ENCODE peak calls at places on chromosomes 2 and 18, in five cellular contexts. K, V, B, U and O are unnamed samples.

GRCh38 chr2:168203762-168204693 is 43.4 kb downstream of the STK39 start:
- DNase-seq in K (peak), V (peak), B (no peak), U (no peak), O (no peak)

GRCh38 chr2:174688079-174688478 is 76.2 kb downstream of the CHRNA1 start:
- DNase-seq in K (no peak), V (no peak), B (no peak), U (peak), O (no peak)

GRCh38 chr2:62641410-62641843 is 64.1 kb upstream of the EHBP1 start:
- DNase-seq in K (no peak), V (no peak), B (no peak), U (no peak), O (no peak)

GRCh38 chr2:48504647-48505327 is 25.2 kb upstream of the STON1 start:
- DNase-seq in K (no peak), V (no peak), B (no peak), U (no peak), O (no peak)

GRCh38 chr2:40213616-40214015 is 238.3 kb downstream of the SLC8A1 start:
- DNase-seq in K (no peak), V (no peak), B (no peak), U (no peak), O (no peak)

GRCh38 chr18:4653418-4653817 is 198.3 kb upstream of the DLGAP1 start:
- DNase-seq in K (no peak), V (no peak), B (no peak), U (no peak), O (no peak)

GRCh38 chr2:111186933-111187332 is 66.2 kb downstream of the BCL2L11 start:
- DNase-seq in K (no peak), V (no peak), B (no peak), U (no peak), O (no peak)

GRCh38 chr2:9748586-9748985 is 94.7 kb upstream of the TAF1B start:
- DNase-seq in K (no peak), V (no peak), B (no peak), U (no peak), O (no peak)

GRCh38 chr2:138275881-138276280 is 225.7 kb upstream of the SPOPL start:
- DNase-seq in K (no peak), V (no peak), B (no peak), U (no peak), O (no peak)

GRCh38 chr2:45855374-45855773 is 203.9 kb downstream of the PRKCE start:
- DNase-seq in K (no peak), V (no peak), B (no peak), U (no peak), O (no peak)

GRCh38 chr2:19357383-19358241 is 811 bp downstream of the OSR1 start:
- DNase-seq in K (peak), V (peak), B (no peak), U (peak), O (no peak)

GRCh38 chr2:43224131-43224570 is 2.3 kb downstream of the ZFP36L2 start:
- DNase-seq in K (peak), V (peak), B (peak), U (peak), O (peak)

GRCh38 chr2:182587831-182588230 is 128.2 kb upstream of the DNAJC10 start:
- DNase-seq in K (no peak), V (no peak), B (no peak), U (no peak), O (no peak)

GRCh38 chr2:209600257-209601180 is 171.1 kb upstream of the UNC80 start:
- DNase-seq in K (no peak), V (no peak), B (no peak), U (no peak), O (no peak)

GRCh38 chr2:218962859-218963492 is 3.5 kb downstream of the CDK5R2 start:
- DNase-seq in K (peak), V (peak), B (no peak), U (peak), O (peak)

GRCh38 chr2:236967499-236967783 is 118.2 kb upstream of the COPS8 start:
- DNase-seq in K (no peak), V (no peak), B (no peak), U (no peak), O (no peak)

GRCh38 chr2:44766220-44766619 is 175.3 kb upstream of the SIX3 start:
- DNase-seq in K (no peak), V (no peak), B (no peak), U (no peak), O (no peak)

GRCh38 chr2:40169430-40169829 is 282.5 kb downstream of the SLC8A1 start:
- DNase-seq in K (no peak), V (no peak), B (no peak), U (no peak), O (no peak)

GRCh38 chr2:230067990-230068657 is 600 bp downstream of the SLC16A14 start:
- DNase-seq in K (peak), V (peak), B (no peak), U (peak), O (peak)

GRCh38 chr2:19312949-19313348 is 45.5 kb downstream of the OSR1 start:
- DNase-seq in K (peak), V (peak), B (no peak), U (peak), O (no peak)

GRCh38 chr2:53021285-53021684 is 746.3 kb upstream of the CHAC2 start:
- DNase-seq in K (no peak), V (no peak), B (no peak), U (no peak), O (no peak)

GRCh38 chr2:9824956-9825720 is 18.1 kb upstream of the TAF1B start:
- DNase-seq in K (no peak), V (no peak), B (no peak), U (no peak), O (no peak)

GRCh38 chr18:69916412-69916811 is 31.3 kb downstream of the CD226 start:
- DNase-seq in K (no peak), V (no peak), B (no peak), U (no peak), O (no peak)

GRCh38 chr18:68916734-68917133 is 118.9 kb downstream of the CCDC102B start:
- DNase-seq in K (no peak), V (peak), B (no peak), U (no peak), O (no peak)

GRCh38 chr2:5799348-5799747 is 107.2 kb downstream of the SOX11 start:
- DNase-seq in K (no peak), V (no peak), B (no peak), U (no peak), O (no peak)

GRCh38 chr2:88626171-88627054 is 851 bp downstream of the EIF2AK3 start:
- DNase-seq in K (peak), V (peak), B (no peak), U (peak), O (peak)

GRCh38 chr2:232321156-232321816 is 57.3 kb upstream of the ALPP start:
- DNase-seq in K (no peak), V (no peak), B (no peak), U (no peak), O (peak)

GRCh38 chr2:49108436-49108835 is 45.9 kb downstream of the FSHR start:
- DNase-seq in K (no peak), V (no peak), B (no peak), U (no peak), O (no peak)

GRCh38 chr18:55338955-55339662 is 248.9 kb downstream of the TCF4 start:
- DNase-seq in K (no peak), V (no peak), B (no peak), U (no peak), O (no peak)

GRCh38 chr18:25825066-25825465 is 265.3 kb downstream of the SS18 start:
- DNase-seq in K (no peak), V (no peak), B (no peak), U (no peak), O (no peak)

GRCh38 chr2:31729442-31730092 is 148.8 kb upstream of the SRD5A2 start:
- DNase-seq in K (no peak), V (no peak), B (no peak), U (peak), O (no peak)
- TF ChIP-seq CTCF in K (peak), V (peak), B (peak), U (peak), O (no peak)

GRCh38 chr18:76348267-76349066 is 146.6 kb downstream of the ZNF516 start:
- DNase-seq in K (peak), V (no peak), B (no peak), U (no peak), O (no peak)

GRCh38 chr18:76350134-76351025 is 144.7 kb downstream of the ZNF516 start:
- DNase-seq in K (no peak), V (no peak), B (no peak), U (no peak), O (no peak)

GRCh38 chr18:76347341-76347740 is 147.7 kb downstream of the ZNF516 start:
- DNase-seq in K (no peak), V (no peak), B (no peak), U (no peak), O (no peak)

GRCh38 chr18:76346490-76347130 is 148.4 kb downstream of the ZNF516 start:
- DNase-seq in K (no peak), V (no peak), B (no peak), U (no peak), O (no peak)

DNA sequence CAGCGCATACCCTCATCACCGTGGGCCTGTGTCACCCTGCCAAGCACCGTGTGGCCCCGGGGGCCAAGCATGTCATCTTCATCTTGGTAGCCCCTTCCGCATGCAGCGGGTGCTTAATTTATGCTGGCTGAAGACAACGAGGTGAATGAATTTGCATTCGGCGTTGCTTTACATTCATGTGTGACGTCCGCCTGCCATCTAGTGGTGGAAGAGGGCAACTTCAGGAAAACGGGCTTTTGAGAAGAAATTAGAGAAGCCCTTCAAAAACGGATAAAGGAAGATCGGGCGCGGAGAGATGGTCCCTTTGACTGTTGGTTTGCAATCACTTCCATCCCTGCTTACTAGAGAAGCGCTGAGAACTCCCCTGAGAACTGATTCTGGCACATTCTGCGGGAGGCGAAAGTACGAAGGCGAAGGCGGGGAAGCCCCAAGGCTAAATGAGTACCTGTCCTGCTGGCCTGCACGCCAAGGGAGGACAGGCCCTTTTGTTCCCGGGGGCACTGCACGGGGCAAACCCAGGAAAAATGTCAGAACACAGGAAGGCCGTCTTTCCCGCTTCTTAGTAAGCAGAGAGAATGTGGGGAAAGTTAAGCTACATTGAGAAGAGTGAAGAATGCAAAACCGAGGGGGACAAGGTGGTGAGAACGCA is 145.9 kb downstream of the ZNF516 start:
- DNase-seq in K (peak), V (peak), B (peak), U (peak), O (peak)
- TF ChIP-seq CTCF in K (peak), V (peak), B (peak), U (peak), O (peak)

DNA sequence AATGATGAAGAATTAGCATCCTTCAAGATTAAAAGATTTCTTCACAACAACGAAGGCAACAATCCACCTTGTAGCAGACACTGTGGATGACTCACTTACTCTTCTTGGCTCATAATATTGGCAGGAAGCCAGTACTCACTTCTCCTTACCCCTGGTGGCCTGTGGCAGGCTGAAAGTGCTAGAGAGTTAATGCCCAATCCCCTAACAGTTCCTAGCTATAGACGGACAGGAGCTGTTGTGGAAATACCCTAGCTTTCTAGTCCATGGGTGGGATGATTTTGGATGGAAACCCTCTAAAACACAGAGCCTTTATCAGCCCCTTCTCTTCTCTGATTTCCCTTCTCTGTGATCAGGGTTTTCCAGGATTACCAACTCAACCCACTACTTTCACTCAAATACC is 128.6 kb upstream of the NYAP2 start:
- DNase-seq in K (no peak), V (peak), B (no peak), U (peak), O (no peak)
- TF ChIP-seq CTCF in K (no peak), V (no peak), B (no peak), U (no peak), O (no peak)

GRCh38 chr2:217918220-217919024 is 84.4 kb downstream of the TNS1 start:
- DNase-seq in K (peak), V (peak), B (no peak), U (no peak), O (no peak)
- TF ChIP-seq CTCF in K (peak), V (peak), B (no peak), U (no peak), O (no peak)

DNA sequence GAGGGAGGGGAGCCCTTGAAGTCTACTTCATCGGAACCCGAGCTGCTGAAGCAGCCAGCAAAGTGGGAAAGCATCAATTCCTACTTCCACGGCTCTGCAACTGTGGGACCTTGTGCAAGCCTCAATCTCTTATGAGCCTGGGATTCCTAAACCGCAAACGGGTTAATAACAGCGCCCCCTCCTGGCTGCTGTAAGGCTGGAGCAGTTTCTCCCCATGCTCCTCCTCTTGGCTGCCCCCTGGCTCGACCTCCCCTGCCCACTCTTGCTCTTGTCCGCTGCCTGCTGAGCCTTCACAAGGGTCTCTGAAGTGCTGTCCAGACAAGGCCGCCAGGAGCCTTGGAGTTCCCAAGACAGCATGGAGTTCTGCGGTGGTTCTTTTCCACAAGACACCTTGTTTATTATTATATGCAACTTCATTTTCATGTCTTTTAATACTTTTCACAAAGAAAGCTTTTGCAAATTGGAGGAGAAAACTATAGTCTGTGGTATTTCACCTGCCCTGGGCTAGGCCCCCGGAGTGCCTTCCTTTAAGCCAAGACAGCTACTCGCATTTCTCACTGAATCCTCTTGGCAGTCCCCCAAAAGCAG is 157.2 kb downstream of the DDX1 start:
- DNase-seq in K (peak), V (peak), B (no peak), U (peak), O (no peak)
- TF ChIP-seq CTCF in K (peak), V (no peak), B (no peak), U (no peak), O (no peak)

GRCh38 chr2:193935114-193935513 is 1721.9 kb upstream of the SLC39A10 start:
- DNase-seq in K (no peak), V (no peak), B (no peak), U (no peak), O (no peak)
- TF ChIP-seq CTCF in K (no peak), V (no peak), B (no peak), U (no peak), O (no peak)

GRCh38 chr2:189927823-189928222 is 134.7 kb downstream of the MSTN start:
- DNase-seq in K (no peak), V (no peak), B (no peak), U (no peak), O (no peak)
- TF ChIP-seq CTCF in K (no peak), V (no peak), B (no peak), U (no peak), O (no peak)

GRCh38 chr2:120853294-120854013 is 117.8 kb downstream of the GLI2 start:
- DNase-seq in K (no peak), V (no peak), B (no peak), U (no peak), O (no peak)

GRCh38 chr2:120850551-120850950 is 114.9 kb downstream of the GLI2 start:
- DNase-seq in K (no peak), V (no peak), B (no peak), U (no peak), O (no peak)

GRCh38 chr2:120851116-120851773 is 115.6 kb downstream of the GLI2 start:
- DNase-seq in K (no peak), V (no peak), B (no peak), U (no peak), O (no peak)

GRCh38 chr2:120854014-120854620 is 118.4 kb downstream of the GLI2 start:
- DNase-seq in K (no peak), V (no peak), B (no peak), U (no peak), O (no peak)

GRCh38 chr2:120852200-120852815 is 116.6 kb downstream of the GLI2 start:
- DNase-seq in K (no peak), V (no peak), B (no peak), U (no peak), O (no peak)
- TF ChIP-seq CTCF in K (no peak), V (no peak), B (no peak), U (no peak), O (no peak)

GRCh38 chr18:73891572-73892421 is 255.8 kb downstream of the FBXO15 start:
- DNase-seq in K (no peak), V (no peak), B (no peak), U (peak), O (no peak)
- TF ChIP-seq CTCF in K (no peak), V (no peak), B (no peak), U (no peak), O (no peak)